ENCODE peak calls at places on chromosomes 2 and 18, in four cellular contexts. C, O, S and Z are unnamed samples.

GRCh38 chr2:16650287-16651249 is 15.1 kb downstream of the CYRIA start:
- DNase-seq in C (peak), O (no peak), S (no peak), Z (peak)

GRCh38 chr2:62920070-62920469 is 130.6 kb upstream of the OTX1 start:
- DNase-seq in O (no peak), C (peak), S (no peak), Z (no peak)

GRCh38 chr2:71974846-71975245 is 172.8 kb downstream of the CYP26B1 start:
- DNase-seq in S (no peak), C (peak), O (no peak), Z (no peak)

GRCh38 chr2:42848270-42848669 is 55.9 kb upstream of the HAAO start:
- DNase-seq in C (no peak), S (no peak), O (peak), Z (no peak)

GRCh38 chr18:59686260-59686659 is 11.0 kb downstream of the CCBE1 start:
- DNase-seq in S (no peak), C (no peak), O (no peak), Z (no peak)

GRCh38 chr18:12911025-12911927 is 27.2 kb upstream of the PTPN2 start:
- DNase-seq in C (peak), S (peak), O (peak), Z (peak)

GRCh38 chr18:23276456-23276855 is 141.2 kb downstream of the CABLES1 start:
- DNase-seq in S (no peak), O (no peak), C (no peak), Z (no peak)

GRCh38 chr2:172442072-172442895 is 14.9 kb downstream of the ITGA6 start:
- DNase-seq in S (no peak), C (peak), O (no peak), Z (no peak)